ENCODE peak calls at places on chromosomes 3 and 15, in five cellular contexts. D, O, B, Q and R are unnamed samples.

GRCh38 chr3:158522737-158523136 is 48.3 kb upstream of the MLF1 start:
- DNase-seq in D (no peak), O (no peak), B (no peak), Q (no peak), R (no peak)

GRCh38 chr3:52820741-52821140 is 9.7 kb downstream of the ITIH4 start:
- DNase-seq in D (peak), O (no peak), B (no peak), Q (no peak), R (peak)

GRCh38 chr15:75620776-75621536 is 4.6 kb downstream of the SNUPN start:
- DNase-seq in D (peak), O (no peak), B (peak), Q (peak), R (no peak)

GRCh38 chr3:20515834-20516233 is 329.8 kb upstream of the SGO1 start:
- DNase-seq in D (no peak), O (no peak), B (no peak), Q (no peak), R (no peak)

GRCh38 chr3:128413003-128413370 is 53.7 kb downstream of the DNAJB8 start:
- DNase-seq in D (no peak), O (no peak), B (no peak), Q (no peak), R (no peak)

GRCh38 chr15:64454282-64454681 is 6.1 kb upstream of the ZNF609 start:
- DNase-seq in D (no peak), O (no peak), B (no peak), Q (no peak), R (no peak)

GRCh38 chr3:157436583-157437300 is at the start of gene PTX3:
- DNase-seq in D (peak), O (no peak), B (peak), Q (no peak), R (peak)

GRCh38 chr15:48031466-48031865 is 89.3 kb upstream of the SLC24A5 start:
- DNase-seq in D (no peak), O (no peak), B (no peak), Q (no peak), R (no peak)

GRCh38 chr3:30550246-30550645 is 56.2 kb upstream of the TGFBR2 start:
- DNase-seq in D (no peak), O (no peak), B (no peak), Q (no peak), R (no peak)

GRCh38 chr3:47612178-47612577 is 33.5 kb upstream of the CSPG5 start:
- DNase-seq in D (no peak), O (no peak), B (peak), Q (no peak), R (no peak)

GRCh38 chr3:66441124-66441523 is 59.7 kb downstream of the LRIG1 start:
- DNase-seq in D (no peak), O (no peak), B (no peak), Q (no peak), R (no peak)

GRCh38 chr15:27623560-27624305 is 475.4 kb downstream of the OCA2 start:
- DNase-seq in D (no peak), O (no peak), B (no peak), Q (no peak), R (no peak)

GRCh38 chr15:69502470-69503045 is 49.9 kb downstream of the RPLP1 start:
- DNase-seq in D (no peak), O (no peak), B (no peak), Q (no peak), R (no peak)

GRCh38 chr3:166783206-166783605 is 596.9 kb downstream of the ZBBX start:
- DNase-seq in D (no peak), O (no peak), B (no peak), Q (no peak), R (no peak)

GRCh38 chr3:166785851-166786250 is 594.2 kb downstream of the ZBBX start:
- DNase-seq in D (no peak), O (no peak), B (no peak), Q (no peak), R (no peak)

GRCh38 chr3:166788936-166789335 is 591.2 kb downstream of the ZBBX start:
- DNase-seq in D (no peak), O (no peak), B (no peak), Q (no peak), R (no peak)
- TF ChIP-seq CTCF in D (no peak), O (no peak), B (no peak), Q (no peak), R (no peak)

DNA sequence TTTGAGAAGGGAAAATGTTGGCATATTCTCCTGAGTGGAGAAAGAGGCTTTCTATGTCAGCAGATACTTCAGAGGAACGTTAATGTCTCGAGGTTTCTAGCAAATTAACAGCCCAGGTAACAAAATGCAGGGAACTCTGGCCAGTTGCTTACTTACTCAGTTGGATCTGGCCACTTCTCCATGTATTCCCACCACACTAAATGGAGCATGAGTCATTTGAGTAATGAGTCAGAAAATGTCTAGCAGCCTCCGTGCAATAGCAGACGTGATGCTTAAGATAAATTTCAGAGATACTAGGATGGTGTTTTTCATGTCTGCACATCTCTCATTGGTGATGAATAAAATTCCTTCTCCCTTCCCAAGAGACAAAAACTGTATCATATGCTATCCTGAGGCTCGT is 671.5 kb downstream of the FHIT start:
- DNase-seq in D (no peak), O (no peak), B (peak), Q (no peak), R (no peak)
- TF ChIP-seq CTCF in D (no peak), O (no peak), B (no peak), Q (no peak), R (no peak)

GRCh38 chr15:96466548-96466947 is 136.0 kb downstream of the NR2F2 start:
- DNase-seq in D (no peak), O (no peak), B (no peak), Q (no peak), R (no peak)

GRCh38 chr15:96463376-96463775 is 132.9 kb downstream of the NR2F2 start:
- DNase-seq in D (no peak), O (no peak), B (no peak), Q (no peak), R (no peak)

GRCh38 chr15:96457852-96458251 is 127.4 kb downstream of the NR2F2 start:
- DNase-seq in D (no peak), O (no peak), B (no peak), Q (no peak), R (no peak)

GRCh38 chr15:96460106-96460505 is 129.6 kb downstream of the NR2F2 start:
- DNase-seq in D (no peak), O (no peak), B (no peak), Q (no peak), R (no peak)

DNA sequence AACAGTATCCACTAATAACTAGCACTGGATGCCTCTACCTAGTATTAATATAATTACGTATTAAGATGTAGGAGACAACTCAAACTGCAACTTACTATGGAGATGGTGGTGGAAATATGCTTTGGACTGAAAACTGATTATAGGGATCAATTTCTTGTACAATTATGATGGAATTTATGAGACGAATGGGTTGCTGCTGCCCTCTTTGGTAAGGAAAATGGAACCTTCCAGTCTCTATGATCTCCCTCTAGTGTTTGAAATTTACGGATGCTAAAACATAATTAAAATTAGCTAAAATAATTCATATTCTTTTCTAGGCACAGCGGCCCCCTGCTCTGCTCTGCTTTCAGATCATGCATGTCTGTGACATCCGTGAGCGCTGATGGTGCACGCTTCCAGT is 132.3 kb downstream of the NR2F2 start:
- DNase-seq in D (no peak), O (no peak), B (no peak), Q (no peak), R (no peak)
- TF ChIP-seq CTCF in D (peak), O (no peak), B (peak), Q (no peak), R (no peak)

GRCh38 chr3:120418866-120419490 is 31.8 kb downstream of the FSTL1 start:
- DNase-seq in D (peak), O (no peak), B (no peak), Q (peak), R (peak)
- TF ChIP-seq CTCF in D (peak), O (peak), B (peak), Q (no peak), R (no peak)